ENCODE peak calls at places on chromosomes 12 and 14, in four cellular contexts. F is left cardiac atrium; H is naive thymus-derived CD8-positive, alpha-beta T cell; D is A549. P is an unnamed sample.

GRCh38 chr12:120631097-120631496 is 9.3 kb upstream of the CABP1 start:
- DNase-seq in F (no peak), H (no peak), D (no peak), P (no peak)

GRCh38 chr12:29638528-29638927 is 141.0 kb upstream of the OVCH1 start:
- DNase-seq in F (no peak), H (no peak), D (no peak), P (no peak)

GRCh38 chr12:76193961-76194360 is 109.5 kb upstream of the NAP1L1 start:
- DNase-seq in F (no peak), H (no peak), D (no peak), P (no peak)

GRCh38 chr12:46556105-46556559 is 183.6 kb upstream of the SLC38A2 start:
- DNase-seq in F (no peak), H (no peak), D (peak), P (no peak)

GRCh38 chr12:58503731-58504520 is 416.4 kb downstream of the LRIG3 start:
- DNase-seq in F (no peak), H (no peak), D (no peak), P (no peak)

GRCh38 chr14:55131782-55132181 is 2.7 kb downstream of the LGALS3 start:
- DNase-seq in F (no peak), H (no peak), D (no peak), P (no peak)

GRCh38 chr12:103330672-103331071 is 165.1 kb downstream of the C12orf42 start:
- DNase-seq in F (no peak), H (no peak), D (no peak), P (no peak)

GRCh38 chr12:54172102-54172630 is 16.6 kb downstream of the SMUG1 start:
- DNase-seq in F (no peak), H (no peak), D (no peak), P (no peak)

GRCh38 chr12:68451261-68452091 is 119.3 kb upstream of the MDM1 start:
- DNase-seq in F (peak), H (peak), D (no peak), P (peak)

GRCh38 chr14:88983755-88984154 is 159.3 kb downstream of the TTC8 start:
- DNase-seq in F (no peak), H (no peak), D (peak), P (no peak)

GRCh38 chr14:61812347-61813100 is 50.3 kb downstream of the SNAPC1 start:
- DNase-seq in F (peak), H (no peak), D (no peak), P (no peak)

GRCh38 chr12:120353136-120353535 is 15.8 kb downstream of the MSI1 start:
- DNase-seq in F (no peak), H (no peak), D (no peak), P (no peak)

GRCh38 chr12:130815028-130815741 is 23.9 kb downstream of the STX2 start:
- DNase-seq in F (no peak), H (no peak), D (no peak), P (no peak)

GRCh38 chr12:52148541-52149181 is 43.2 kb downstream of the KRT80 start:
- DNase-seq in F (no peak), H (no peak), D (peak), P (no peak)

GRCh38 chr12:53994268-53994690 is 5.7 kb upstream of the HOXC9 start:
- DNase-seq in F (no peak), H (no peak), D (no peak), P (no peak)

GRCh38 chr12:18430425-18431048 is 169.2 kb downstream of the PIK3C2G start:
- DNase-seq in F (peak), H (no peak), D (peak), P (peak)

GRCh38 chr12:6089041-6089823 is 35.2 kb downstream of the VWF start:
- DNase-seq in F (no peak), H (no peak), D (no peak), P (no peak)

GRCh38 chr12:12432373-12432772 is 75.5 kb downstream of the BORCS5 start:
- DNase-seq in F (no peak), H (no peak), D (no peak), P (no peak)

GRCh38 chr12:124762791-124763593 is 100.7 kb downstream of the SCARB1 start:
- DNase-seq in F (peak), H (no peak), D (no peak), P (no peak)

GRCh38 chr14:69042309-69043006 is 63.4 kb upstream of the ACTN1 start:
- DNase-seq in F (no peak), H (no peak), D (no peak), P (no peak)

GRCh38 chr12:93379432-93380308 is 1.9 kb downstream of the NUDT4 start:
- DNase-seq in F (no peak), H (no peak), D (no peak), P (no peak)

GRCh38 chr12:9798008-9798619 is 29.2 kb upstream of the KLRF1 start:
- DNase-seq in F (no peak), H (peak), D (peak), P (no peak)

GRCh38 chr12:111055181-111055880 is 135.0 kb upstream of the MYL2 start:
- DNase-seq in F (no peak), H (no peak), D (no peak), P (no peak)

GRCh38 chr12:45122776-45123380 is 72.0 kb upstream of the DBX2 start:
- DNase-seq in F (no peak), H (no peak), D (no peak), P (no peak)

GRCh38 chr14:56244138-56244789 is 126.1 kb downstream of the PELI2 start:
- DNase-seq in F (no peak), H (no peak), D (no peak), P (no peak)

GRCh38 chr14:101177301-101178055 is 274.0 kb upstream of the RTL1 start:
- DNase-seq in F (no peak), H (no peak), D (no peak), P (no peak)

GRCh38 chr12:2958432-2959193 is 584 bp upstream of the TEAD4 start:
- DNase-seq in F (peak), H (no peak), D (peak), P (peak)

GRCh38 chr12:1531654-1532366 is 62.6 kb downstream of the FBXL14 start:
- DNase-seq in F (no peak), H (no peak), D (no peak), P (no peak)

P was measured in heart right ventricle.